ENCODE peak calls at places on chromosomes 1 and 21, in eight cellular contexts. A, I, F, E, B, G, X and D are unnamed samples.

GRCh38 chr1:144101397-144102050 is 129.7 kb upstream of the FAM72C start:
- DNase-seq in X (no peak), F (no peak), E (no peak), I (no peak), B (peak; percentile 73), G (peak; percentile 81), A (no peak), D (no peak)

GRCh38 chr1:201059401-201059800 is 35.9 kb upstream of the KIF21B start:
- DNase-seq in I (no peak), F (no peak), B (no peak), A (no peak), E (no peak), X (no peak), G (no peak), D (no peak)

GRCh38 chr1:43639990-43640794 is 9.8 kb upstream of the KDM4A start:
- DNase-seq in I (no peak), A (no peak), B (no peak), X (no peak), E (no peak), G (no peak), F (no peak), D (no peak)

GRCh38 chr1:22790232-22791008 is 79.8 kb downstream of the EPHB2 start:
- DNase-seq in X (no peak), A (no peak), G (no peak), F (no peak), E (no peak), B (no peak), I (no peak), D (no peak)

GRCh38 chr1:89527256-89527655 is 2.6 kb downstream of the LRRC8B start:
- DNase-seq in E (no peak), G (no peak), I (no peak), B (no peak), F (no peak), X (no peak), A (no peak), D (no peak)

GRCh38 chr1:111222308-111223125 is 5.0 kb upstream of the CHI3L2 start:
- DNase-seq in B (peak; percentile 84), E (peak; percentile 53), A (peak; percentile 61), G (peak; percentile 84), I (no peak), X (peak; percentile 24), F (peak; percentile 89), D (peak; percentile 95)

GRCh38 chr1:88029142-88029541 is 654.9 kb upstream of the PKN2 start:
- DNase-seq in F (no peak), I (no peak), G (no peak), E (no peak), X (no peak), A (peak; percentile 9), B (no peak), D (no peak)

GRCh38 chr1:228876187-228876586 is 140.9 kb downstream of the RHOU start:
- DNase-seq in B (no peak), E (no peak), X (no peak), A (no peak), F (no peak), I (no peak), G (no peak), D (no peak)

GRCh38 chr1:19731311-19731821 is 66.7 kb downstream of the HTR6 start:
- DNase-seq in E (no peak), I (no peak), A (no peak), B (no peak), F (no peak), G (no peak), X (no peak), D (no peak)

GRCh38 chr1:223358826-223359225 is 5.2 kb downstream of the SUSD4 start:
- DNase-seq in X (no peak), B (no peak), E (no peak), A (no peak), F (no peak), G (no peak), I (no peak), D (no peak)

GRCh38 chr1:53633073-53633704 is 105.8 kb downstream of the GLIS1 start:
- DNase-seq in A (no peak), B (peak; percentile 11), F (no peak), X (no peak), I (no peak), G (peak; percentile 20), E (no peak), D (no peak)

GRCh38 chr1:39960461-39960958 is 5.6 kb downstream of the MFSD2A start:
- DNase-seq in E (no peak), B (peak; percentile 91), G (peak; percentile 72), I (peak; percentile 17), F (peak; percentile 87), A (no peak), X (no peak), D (peak; percentile 81)

GRCh38 chr1:8870605-8871538 is 7.6 kb downstream of the ENO1 start:
- DNase-seq in G (no peak), X (no peak), F (no peak), E (no peak), A (no peak), B (peak; percentile 73), I (no peak), D (no peak)

GRCh38 chr1:160097196-160097910 is 1.1 kb downstream of the IGSF8 start:
- DNase-seq in I (no peak), X (no peak), G (no peak), A (no peak), E (no peak), B (no peak), F (peak; percentile 43), D (no peak)

GRCh38 chr1:17109897-17110554 is 9.2 kb downstream of the PADI2 start:
- DNase-seq in A (no peak), E (no peak), F (no peak), B (no peak), G (no peak), X (no peak), I (no peak), D (no peak)

GRCh38 chr21:33042812-33043211 is 17.1 kb downstream of the OLIG2 start:
- DNase-seq in G (no peak), A (peak; percentile 93), B (no peak), E (no peak), X (peak; percentile 83), I (no peak), F (no peak), D (no peak)

GRCh38 chr1:234111458-234112142 is 207.1 kb downstream of the SLC35F3 start:
- DNase-seq in F (no peak), I (no peak), X (no peak), E (peak; percentile 38), G (no peak), B (peak; percentile 57), A (peak; percentile 2), D (no peak)

DNA sequence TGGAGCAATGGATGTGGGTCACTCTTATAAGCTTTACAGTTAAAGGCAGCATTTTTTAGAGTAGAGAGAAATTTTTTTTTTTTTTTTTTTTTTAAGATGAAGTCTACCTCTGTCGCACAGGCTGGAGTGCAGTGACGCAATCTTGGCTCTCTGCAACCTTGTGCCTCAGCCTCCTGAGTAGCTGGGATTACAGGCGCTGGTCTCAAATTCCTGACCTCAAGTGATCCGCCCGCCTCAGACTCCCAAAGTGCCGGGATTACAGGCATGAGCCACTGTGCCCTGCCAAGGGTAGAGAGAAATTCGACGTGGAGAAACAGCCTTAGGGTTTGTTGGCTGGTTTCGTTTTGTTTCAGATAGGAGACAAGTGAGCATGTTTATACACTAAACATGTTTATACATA is 594.2 kb upstream of the ADAMTS5 start:
- DNase-seq in F (no peak), I (no peak), G (no peak), X (no peak), E (no peak), A (no peak), B (no peak), D (no peak)
- H3K4me3 ChIP-seq in F (no peak overlapping the region), I (no peak overlapping the region), G (no peak overlapping the region), X (no peak overlapping the region), E (no peak overlapping the region), A (no peak overlapping the region), B (no peak overlapping the region), D (no peak overlapping the region)

GRCh38 chr1:198151688-198152087 is 5.1 kb upstream of the NEK7 start:
- DNase-seq in X (peak; percentile 53), F (no peak), E (no peak), G (no peak), B (no peak), A (no peak), I (no peak), D (no peak)
- H3K4me3 ChIP-seq in X (no peak overlapping the region), F (no peak overlapping the region), E (no peak overlapping the region), G (no peak overlapping the region), B (no peak overlapping the region), A (no peak overlapping the region), I (no peak overlapping the region), D (no peak overlapping the region)

GRCh38 chr21:26115899-26116298 is 54.7 kb downstream of the APP start:
- DNase-seq in E (no peak), B (no peak), F (no peak), A (peak; percentile 66), G (no peak), I (no peak), X (peak; percentile 53), D (no peak)
- H3K4me3 ChIP-seq in E (no peak overlapping the region), B (no peak overlapping the region), F (no peak overlapping the region), A (no peak overlapping the region), G (no peak overlapping the region), I (no peak overlapping the region), X (no peak overlapping the region), D (no peak overlapping the region)

DNA sequence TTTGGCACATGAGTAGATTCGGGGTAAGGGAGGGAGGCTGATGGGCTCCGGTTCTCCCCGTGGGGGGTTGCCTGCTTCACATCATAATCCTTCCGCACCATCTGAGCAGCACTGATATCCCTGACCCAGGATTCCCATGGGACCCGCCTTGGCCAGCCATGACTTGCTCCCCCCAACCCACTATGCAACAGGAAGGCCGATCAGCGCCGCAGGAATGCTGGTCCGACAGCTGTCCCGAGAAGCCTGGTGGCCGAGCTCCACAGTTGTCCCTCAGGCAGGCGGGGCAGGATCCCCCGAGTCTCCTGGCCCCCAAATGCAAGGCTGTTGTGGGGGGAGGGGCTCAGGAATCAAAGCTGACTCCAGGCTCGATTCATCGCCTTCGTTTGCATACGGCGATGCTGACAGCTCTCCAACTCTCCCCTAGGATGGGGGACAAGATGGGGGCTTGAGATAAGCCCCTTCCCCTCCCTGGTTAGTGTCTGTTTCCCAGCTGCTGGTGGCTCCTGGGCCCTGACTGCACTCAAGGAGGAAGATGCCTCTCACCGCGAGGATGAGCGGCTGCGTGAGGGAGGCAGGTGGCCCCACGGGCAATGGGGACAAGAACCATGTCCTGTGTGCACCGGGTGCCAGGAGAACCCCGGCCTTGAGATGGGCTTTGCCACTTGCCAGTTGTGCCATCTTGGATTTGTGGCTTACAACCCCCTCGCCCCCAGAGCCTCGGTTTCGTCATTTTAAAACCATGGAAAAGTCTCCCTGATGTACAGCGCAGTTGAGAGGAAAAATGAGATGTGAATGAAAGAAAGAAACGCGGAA is 9.4 kb downstream of the DRAXIN start:
- DNase-seq in A (no peak), B (no peak), F (no peak), X (no peak), I (no peak), G (no peak), E (no peak), D (no peak)
- H3K4me3 ChIP-seq in A (no peak overlapping the region), B (no peak overlapping the region), F (no peak overlapping the region), X (peak overlapping the region; percentile 4), I (no peak overlapping the region), G (no peak overlapping the region), E (no peak overlapping the region), D (no peak overlapping the region)

GRCh38 chr1:93591291-93591832 is 90.3 kb downstream of the BCAR3 start:
- DNase-seq in A (no peak), F (no peak), B (no peak), X (no peak), G (peak; percentile 5), E (no peak), I (no peak), D (no peak)
- H3K4me3 ChIP-seq in A (no peak overlapping the region), F (peak overlapping the region; percentile 34), B (peak overlapping the region; percentile 52), X (no peak overlapping the region), G (no peak overlapping the region), E (no peak overlapping the region), I (no peak overlapping the region), D (no peak overlapping the region)